ENCODE peak calls at places on chromosomes 11 and 22, in four cellular contexts. One of them, this sample, is unnamed.

GRCh38 chr22:26763633-26764295 is 106.4 kb downstream of the MIAT start:
- DNase-seq in foreskin fibroblast: peak
- DNase-seq in kidney: no peak
- DNase-seq in AG10803: peak
- DNase-seq in this sample: no peak

GRCh38 chr22:24247011-24247507 is 2.2 kb upstream of the GGT5 start:
- DNase-seq in foreskin fibroblast: peak
- DNase-seq in kidney: no peak
- DNase-seq in AG10803: no peak
- DNase-seq in this sample: no peak

GRCh38 chr22:36026741-36027140 is 1.9 kb downstream of the RBFOX2 start:
- DNase-seq in foreskin fibroblast: peak
- DNase-seq in kidney: no peak
- DNase-seq in AG10803: peak
- DNase-seq in this sample: no peak

GRCh38 chr22:36180928-36181327 is 20.4 kb upstream of the APOL3 start:
- DNase-seq in foreskin fibroblast: no peak
- DNase-seq in kidney: no peak
- DNase-seq in AG10803: no peak
- DNase-seq in this sample: no peak

GRCh38 chr11:72684236-72684912 is 10.2 kb upstream of the PDE2A start:
- DNase-seq in foreskin fibroblast: peak
- DNase-seq in kidney: peak
- DNase-seq in AG10803: peak
- DNase-seq in this sample: peak

GRCh38 chr11:34105957-34106504 is 602 bp downstream of the NAT10 start:
- DNase-seq in foreskin fibroblast: no peak
- DNase-seq in kidney: no peak
- DNase-seq in AG10803: peak
- DNase-seq in this sample: no peak

GRCh38 chr11:2748061-2748813 is 48.4 kb upstream of the KCNQ1OT1 start:
- DNase-seq in foreskin fibroblast: no peak
- DNase-seq in kidney: peak
- DNase-seq in AG10803: no peak
- DNase-seq in this sample: no peak

GRCh38 chr11:90178751-90179150 is 44.1 kb downstream of the CHORDC1 start:
- DNase-seq in foreskin fibroblast: no peak
- DNase-seq in kidney: no peak
- DNase-seq in AG10803: no peak
- DNase-seq in this sample: no peak

GRCh38 chr22:42959472-42960145 is 55.3 kb downstream of the PACSIN2 start:
- DNase-seq in foreskin fibroblast: no peak
- DNase-seq in kidney: no peak
- DNase-seq in AG10803: peak
- DNase-seq in this sample: no peak

GRCh38 chr11:33912405-33913361 is 20.8 kb upstream of the LMO2 start:
- DNase-seq in foreskin fibroblast: peak
- DNase-seq in kidney: no peak
- DNase-seq in AG10803: peak
- DNase-seq in this sample: peak

GRCh38 chr11:8262552-8263108 is 1.0 kb downstream of the LMO1 start:
- DNase-seq in foreskin fibroblast: peak
- DNase-seq in kidney: peak
- DNase-seq in AG10803: peak
- DNase-seq in this sample: peak
- TF ChIP-seq CTCF in foreskin fibroblast: no peak
- TF ChIP-seq CTCF in kidney: no peak
- TF ChIP-seq CTCF in AG10803: no peak
- TF ChIP-seq CTCF in this sample: no peak

GRCh38 chr22:31715157-31715778 is 34.7 kb downstream of the PRR14L start:
- DNase-seq in foreskin fibroblast: no peak
- DNase-seq in kidney: no peak
- DNase-seq in AG10803: no peak
- DNase-seq in this sample: no peak

GRCh38 chr22:31723699-31724098 is 26.2 kb downstream of the PRR14L start:
- DNase-seq in foreskin fibroblast: no peak
- DNase-seq in kidney: no peak
- DNase-seq in AG10803: no peak
- DNase-seq in this sample: no peak

DNA sequence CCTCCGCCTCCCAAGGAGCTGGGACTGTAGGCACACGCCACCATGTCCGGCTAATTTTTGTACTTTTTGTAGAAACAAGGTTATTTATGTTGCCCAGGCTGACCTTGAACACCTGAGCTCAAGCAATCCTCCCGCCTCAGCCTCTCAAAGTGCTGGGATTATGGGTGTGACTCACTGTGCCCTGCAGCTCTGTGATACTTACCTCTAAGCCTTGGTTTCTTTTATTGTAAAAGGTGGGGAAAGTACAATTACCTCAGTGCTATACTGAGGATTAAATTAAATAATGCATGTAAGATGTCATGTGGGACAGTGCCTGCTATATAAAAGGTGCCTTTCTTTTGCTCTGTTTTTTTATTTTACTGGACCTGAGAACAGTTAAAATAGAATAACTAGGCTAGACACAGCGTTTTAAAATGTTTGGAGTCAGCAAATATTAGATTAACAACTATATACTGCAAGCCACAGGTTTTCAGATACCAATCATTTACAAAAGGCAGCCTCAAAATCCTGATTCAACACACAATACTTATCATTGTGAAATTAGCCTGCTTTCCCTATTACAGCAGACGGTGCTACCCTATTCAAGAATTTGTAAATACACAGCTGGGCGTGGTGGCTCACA is 30.0 kb downstream of the PRR14L start:
- DNase-seq in foreskin fibroblast: no peak
- DNase-seq in kidney: no peak
- DNase-seq in AG10803: no peak
- DNase-seq in this sample: no peak
- TF ChIP-seq CTCF in foreskin fibroblast: no peak
- TF ChIP-seq CTCF in kidney: no peak
- TF ChIP-seq CTCF in AG10803: no peak
- TF ChIP-seq CTCF in this sample: no peak

GRCh38 chr11:17827006-17827405 is 92.4 kb downstream of the KCNC1 start:
- DNase-seq in foreskin fibroblast: no peak
- DNase-seq in kidney: no peak
- DNase-seq in AG10803: no peak
- DNase-seq in this sample: no peak
- TF ChIP-seq CTCF in foreskin fibroblast: no peak
- TF ChIP-seq CTCF in kidney: no peak
- TF ChIP-seq CTCF in AG10803: no peak
- TF ChIP-seq CTCF in this sample: no peak

DNA sequence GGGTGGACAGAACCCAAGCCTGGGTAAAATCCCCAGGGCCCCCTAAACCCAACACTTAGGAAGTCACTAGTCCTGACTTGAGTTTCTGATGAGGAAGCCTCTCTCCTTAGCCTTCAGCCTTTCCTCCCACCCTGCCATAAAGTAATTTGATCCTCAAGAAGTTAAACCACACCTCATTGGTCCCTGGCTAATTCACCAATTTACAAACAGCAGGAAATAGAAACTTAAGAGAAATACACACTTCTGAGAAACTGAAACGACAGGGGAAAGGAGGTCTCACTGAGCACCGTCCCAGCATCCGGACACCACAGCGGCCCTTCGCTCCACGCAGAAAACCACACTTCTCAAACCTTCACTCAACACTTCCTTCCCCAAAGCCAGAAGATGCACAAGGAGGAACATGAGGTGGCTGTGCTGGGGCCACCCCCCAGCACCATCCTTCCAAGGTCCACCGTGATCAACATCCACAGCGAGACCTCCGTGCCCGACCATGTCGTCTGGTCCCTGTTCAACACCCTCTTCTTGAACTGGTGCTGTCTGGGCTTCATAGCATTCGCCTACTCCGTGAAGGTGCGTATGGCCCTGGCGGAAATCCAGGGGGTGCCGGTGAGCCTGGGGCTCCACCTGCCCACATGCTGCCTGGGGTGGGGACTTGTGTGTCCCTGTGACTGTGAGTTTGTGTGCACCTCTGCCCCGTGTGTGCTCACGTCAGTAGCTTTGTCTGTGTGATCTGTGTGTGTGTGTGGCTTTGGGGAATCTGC is at the start of gene IFITM1:
- DNase-seq in foreskin fibroblast: peak
- DNase-seq in kidney: peak
- DNase-seq in AG10803: peak
- DNase-seq in this sample: peak
- TF ChIP-seq CTCF in foreskin fibroblast: no peak
- TF ChIP-seq CTCF in kidney: no peak
- TF ChIP-seq CTCF in AG10803: no peak
- TF ChIP-seq CTCF in this sample: no peak